ENCODE peak calls at places on chromosomes 4 and X, in ten cellular contexts. N, R, J, X, V, M, O, L, Q and A are unnamed samples.

GRCh38 chr4:20393486-20394100 is 141.9 kb downstream of the SLIT2 start:
- DNase-seq in V (no peak), J (no peak), M (peak; percentile 29), N (no peak), L (no peak), X (no peak), R (no peak), O (no peak), Q (no peak), A (no peak)

GRCh38 chr4:64713256-64713840 is 304.1 kb upstream of the TECRL start:
- DNase-seq in N (peak; percentile 9), M (peak; percentile 30), O (peak; percentile 42), L (no peak), V (no peak), J (no peak), Q (no peak), X (peak; percentile 28), R (no peak), A (no peak)

GRCh38 chrX:17377047-17377692 is 2.2 kb downstream of the NHS start:
- DNase-seq in Q (peak; percentile 13), V (peak; percentile 17), O (no peak), N (peak; percentile 46), R (peak; percentile 20), L (peak; percentile 54), M (peak; percentile 68), J (peak; percentile 48), X (peak; percentile 86), A (no peak)

GRCh38 chr4:143251348-143251747 is 66.6 kb downstream of the USP38 start:
- DNase-seq in O (no peak), J (no peak), Q (no peak), X (no peak), N (no peak), R (no peak), M (no peak), V (no peak), L (no peak), A (no peak)

GRCh38 chrX:148567779-148568178 is 67.4 kb downstream of the AFF2 start:
- DNase-seq in X (no peak), O (no peak), Q (no peak), J (no peak), L (no peak), N (no peak), M (peak; percentile 18), R (no peak), V (no peak), A (no peak)

GRCh38 chr4:146567396-146567795 is 45.7 kb upstream of the SLC10A7 start:
- DNase-seq in V (no peak), R (no peak), X (peak; percentile 11), Q (no peak), O (no peak), J (no peak), L (no peak), N (no peak), M (peak; percentile 11), A (no peak)

GRCh38 chrX:43551590-43551989 is 104.5 kb upstream of the MAOA start:
- DNase-seq in J (no peak), X (no peak), M (no peak), O (no peak), R (no peak), Q (no peak), N (no peak), V (no peak), L (no peak), A (no peak)

GRCh38 chr4:41060352-41061318 is 153.7 kb downstream of the APBB2 start:
- DNase-seq in O (no peak), L (no peak), Q (no peak), J (no peak), V (no peak), N (no peak), R (no peak), X (no peak), M (no peak), A (no peak)

GRCh38 chr4:147689062-147689461 is 5.1 kb upstream of the PRMT9 start:
- DNase-seq in J (no peak), Q (no peak), O (no peak), X (no peak), N (no peak), M (no peak), L (no peak), V (no peak), R (no peak), A (no peak)

GRCh38 chr4:5014007-5014682 is 5.1 kb downstream of the CYTL1 start:
- DNase-seq in J (no peak), Q (no peak), R (no peak), L (no peak), M (no peak), V (no peak), X (no peak), O (no peak), N (no peak), A (no peak)

GRCh38 chr4:3521621-3522325 is 10.4 kb downstream of the LRPAP1 start:
- DNase-seq in R (no peak), Q (peak; percentile 2), V (peak; percentile 15), L (peak; percentile 59), N (no peak), X (no peak), M (no peak), J (no peak), O (no peak), A (no peak)

GRCh38 chr4:30718021-30718888 is 1.9 kb upstream of the PCDH7 start:
- DNase-seq in V (peak; percentile 48), X (no peak), J (peak; percentile 31), R (peak; percentile 47), N (peak; percentile 46), Q (peak; percentile 25), M (peak; percentile 71), L (peak; percentile 69), O (no peak), A (peak; percentile 51)

GRCh38 chr4:8473198-8473919 is 32.8 kb downstream of the TRMT44 start:
- DNase-seq in V (no peak), M (peak; percentile 34), J (no peak), O (no peak), R (no peak), N (peak; percentile 22), L (peak; percentile 79), X (no peak), Q (no peak), A (no peak)
- H3K27ac ChIP-seq in V (peak overlapping the region; percentile 55), M (peak overlapping the region; percentile 78), J (no peak overlapping the region), O (no peak overlapping the region), R (peak overlapping the region; percentile 23), N (no peak overlapping the region), L (peak overlapping the region; percentile 71), X (no peak overlapping the region), Q (no peak overlapping the region), A (peak overlapping the region; percentile 8)

DNA sequence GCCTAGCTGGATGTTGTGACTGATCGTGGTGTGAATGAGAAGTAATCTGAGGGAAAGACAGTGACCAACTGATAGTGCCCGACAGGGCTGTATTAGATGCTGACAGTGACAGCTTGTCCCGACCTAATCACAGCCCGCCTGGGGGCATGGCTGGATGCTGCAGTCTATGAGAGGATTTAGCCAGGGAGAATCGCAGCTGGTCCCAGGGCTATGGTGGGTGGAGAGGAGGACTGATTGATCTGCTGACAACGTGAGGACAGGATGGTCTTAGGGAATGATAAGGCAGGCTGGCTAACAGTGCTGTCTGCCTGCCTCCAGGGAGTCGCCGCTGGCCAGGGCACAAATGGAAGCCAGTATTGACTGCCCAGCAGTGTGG is 621 bp upstream of the SUV39H1 start:
- DNase-seq in N (peak; percentile 55), V (no peak), O (no peak), X (no peak), L (no peak), J (no peak), M (no peak), Q (no peak), R (no peak), A (no peak)
- H3K27ac ChIP-seq in N (peak overlapping the region; percentile 58), V (peak overlapping the region; percentile 90), O (peak overlapping the region; percentile 75), X (peak overlapping the region; percentile 99), L (peak overlapping the region; percentile 82), J (peak overlapping the region; percentile 93), M (peak overlapping the region; percentile 76), Q (peak overlapping the region; percentile 23), R (peak overlapping the region; percentile 85), A (peak overlapping the region; percentile 93)

GRCh38 chr4:82217986-82218715 is 155.6 kb downstream of the HNRNPD start:
- DNase-seq in R (no peak), V (no peak), M (no peak), O (peak; percentile 28), X (peak; percentile 2), J (no peak), L (no peak), N (no peak), Q (no peak), A (no peak)

GRCh38 chr4:82219346-82219745 is 154.4 kb downstream of the HNRNPD start:
- DNase-seq in N (no peak), J (no peak), X (no peak), V (no peak), M (no peak), O (no peak), L (no peak), R (no peak), Q (no peak), A (no peak)

GRCh38 chr4:82223715-82224114 is 150.1 kb downstream of the HNRNPD start:
- DNase-seq in V (peak; percentile 17), J (no peak), L (no peak), N (no peak), R (no peak), Q (peak; percentile 37), M (no peak), O (peak; percentile 82), X (no peak), A (no peak)
- H3K27ac ChIP-seq in V (no peak overlapping the region), J (no peak overlapping the region), L (no peak overlapping the region), N (no peak overlapping the region), R (no peak overlapping the region), Q (no peak overlapping the region), M (no peak overlapping the region), O (no peak overlapping the region), X (no peak overlapping the region), A (no peak overlapping the region)

GRCh38 chr4:75511841-75512240 is 2.4 kb downstream of the RCHY1 start:
- DNase-seq in J (no peak), O (no peak), X (no peak), N (no peak), L (no peak), M (no peak), V (no peak), R (no peak), Q (no peak), A (no peak)
- H3K27ac ChIP-seq in J (no peak overlapping the region), O (peak overlapping the region; percentile 92), X (no peak overlapping the region), N (no peak overlapping the region), L (peak overlapping the region; percentile 1), M (no peak overlapping the region), V (peak overlapping the region; percentile 97), R (peak overlapping the region; percentile 51), Q (no peak overlapping the region), A (no peak overlapping the region)

DNA sequence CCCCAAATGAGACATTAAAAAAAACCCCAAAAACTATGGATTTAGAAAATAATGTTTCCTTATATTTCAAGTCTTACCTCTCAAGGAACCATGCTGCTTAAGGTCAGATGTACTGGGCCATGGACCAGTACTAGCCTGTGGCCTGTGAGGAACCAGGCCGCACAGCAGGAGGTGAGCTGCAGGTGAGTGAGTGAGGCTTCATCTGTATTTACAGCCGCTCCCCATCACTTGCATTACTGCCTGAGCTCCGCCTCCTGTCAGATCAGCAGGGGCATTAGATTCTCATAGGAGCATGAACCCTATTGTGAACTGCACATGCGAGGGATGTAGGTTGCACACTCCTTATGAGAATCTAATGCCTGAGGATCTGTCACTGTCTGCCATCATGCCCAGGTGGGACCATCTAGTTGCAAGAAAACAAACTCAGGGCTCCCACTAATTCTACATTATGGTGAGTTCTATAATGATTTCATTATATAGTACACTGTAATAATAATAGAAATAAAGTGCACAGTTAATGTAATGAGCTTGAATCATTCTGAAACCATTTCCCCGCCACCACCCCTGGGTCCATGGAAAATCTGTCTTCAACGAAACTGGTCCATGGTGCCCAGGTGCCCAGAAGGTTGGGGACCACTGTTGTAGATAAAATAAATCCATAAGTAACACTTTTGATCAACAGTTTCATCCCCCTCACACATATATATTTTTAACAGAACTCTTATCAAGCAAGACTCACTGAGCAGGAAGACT is 105.3 kb upstream of the CBR4 start:
- DNase-seq in V (no peak), L (no peak), M (no peak), O (no peak), Q (no peak), N (no peak), R (no peak), X (no peak), J (no peak), A (no peak)
- H3K27ac ChIP-seq in V (no peak overlapping the region), L (peak overlapping the region; percentile 50), M (peak overlapping the region; percentile 52), O (no peak overlapping the region), Q (no peak overlapping the region), N (peak overlapping the region; percentile 97), R (no peak overlapping the region), X (peak overlapping the region; percentile 79), J (peak overlapping the region; percentile 51), A (peak overlapping the region; percentile 74)